ENCODE peak calls at places on chromosome 13, in eight cellular contexts. G is astrocyte, M is GM12878, D is mammary epithelial cell, C is neural progenitor cell, S is fibroblast of lung, L is hepatocyte, R is PC-3. H is an unnamed sample. For H3K4me1, the result is how much of the 10 kb centered on the place peaks cover.

GRCh38 chr13:98664047-98664446 is 87.1 kb upstream of the STK24 start:
- DNase-seq in G (peak), M (no peak), D (peak), C (no peak), S (peak), L (no peak), R (peak), H (no peak)

GRCh38 chr13:24616514-24616913 is 63.7 kb upstream of the ATP12A start:
- DNase-seq in G (no peak), M (no peak), D (no peak), C (no peak), S (no peak), L (no peak), R (no peak), H (no peak)

GRCh38 chr13:108895220-108895704 is 265.9 kb downstream of the MYO16 start:
- DNase-seq in G (peak), M (no peak), D (peak), C (peak), S (peak), L (peak), R (peak), H (no peak)

GRCh38 chr13:59492030-59492636 is 671.6 kb downstream of the DIAPH3 start:
- DNase-seq in G (no peak), M (no peak), D (no peak), C (no peak), S (peak), L (no peak), R (no peak), H (no peak)

GRCh38 chr13:68027311-68027710 is 797.2 kb upstream of the PCDH9 start:
- DNase-seq in G (no peak), M (no peak), D (no peak), C (no peak), S (no peak), L (no peak), R (no peak), H (no peak)

GRCh38 chr13:96967248-96967745 is 27.0 kb downstream of the OXGR1 start:
- DNase-seq in G (no peak), M (no peak), D (no peak), C (peak), S (no peak), L (no peak), R (peak), H (no peak)

GRCh38 chr13:63910406-63910957 is 2494.8 kb upstream of the PCDH20 start:
- DNase-seq in G (peak), M (no peak), D (no peak), C (peak), S (peak), L (peak), R (no peak), H (no peak)

GRCh38 chr13:80171096-80171495 is 169.8 kb downstream of the SPRY2 start:
- DNase-seq in G (no peak), M (no peak), D (peak), C (no peak), S (no peak), L (no peak), R (no peak), H (no peak)

GRCh38 chr13:82356667-82357066 is 1525.6 kb downstream of the SLITRK1 start:
- DNase-seq in G (no peak), M (no peak), D (no peak), C (peak), S (no peak), L (no peak), R (peak), H (no peak)

GRCh38 chr13:59641261-59641660 is 522.5 kb downstream of the DIAPH3 start:
- DNase-seq in G (no peak), M (no peak), D (no peak), C (peak), S (no peak), L (no peak), R (peak), H (no peak)

GRCh38 chr13:25770601-25771000 is 281.2 kb downstream of the SHISA2 start:
- DNase-seq in G (no peak), M (no peak), D (no peak), C (no peak), S (no peak), L (no peak), R (no peak), H (no peak)

GRCh38 chr13:99314640-99315176 is 7.5 kb upstream of the GPR183 start:
- DNase-seq in G (peak), M (no peak), D (no peak), C (no peak), S (peak), L (no peak), R (no peak), H (no peak)

GRCh38 chr13:98033277-98034247 is 80.1 kb downstream of the IPO5 start:
- DNase-seq in G (peak), M (no peak), D (peak), C (peak), S (peak), L (peak), R (peak), H (no peak)

GRCh38 chr13:31209172-31209818 is 9.5 kb downstream of the B3GLCT start:
- DNase-seq in G (peak), M (no peak), D (no peak), C (peak), S (peak), L (peak), R (no peak), H (no peak)

GRCh38 chr13:71864981-71865857 is 1.8 kb downstream of the DACH1 start:
- DNase-seq in G (peak), M (no peak), D (peak), C (peak), S (peak), L (peak), R (no peak), H (no peak)

GRCh38 chr13:94878721-94879120 is 166.4 kb upstream of the SOX21 start:
- DNase-seq in G (no peak), M (no peak), D (no peak), C (no peak), S (no peak), L (no peak), R (no peak), H (no peak)

GRCh38 chr13:100490692-100491091 is 97.9 kb downstream of the GGACT start:
- DNase-seq in G (peak), M (no peak), D (no peak), C (peak), S (peak), L (no peak), R (no peak), H (no peak)

GRCh38 chr13:94706854-94707399 is 5.4 kb downstream of the SOX21 start:
- DNase-seq in G (no peak), M (no peak), D (no peak), C (peak), S (no peak), L (no peak), R (no peak), H (no peak)

GRCh38 chr13:42990991-42991891 is 800 bp downstream of the EPSTI1 start:
- DNase-seq in G (no peak), M (no peak), D (no peak), C (no peak), S (no peak), L (no peak), R (no peak), H (no peak)

GRCh38 chr13:30870049-30870884 is 35.8 kb upstream of the MEDAG start:
- DNase-seq in G (peak), M (no peak), D (peak), C (peak), S (peak), L (peak), R (peak), H (peak)

GRCh38 chr13:98365291-98365690 is 188.2 kb upstream of the RNF113B start:
- DNase-seq in G (no peak), M (no peak), D (peak), C (no peak), S (no peak), L (no peak), R (no peak), H (no peak)

GRCh38 chr13:74886496-74886895 is 595.5 kb downstream of the TBC1D4 start:
- DNase-seq in G (peak), M (no peak), D (peak), C (no peak), S (peak), L (no peak), R (peak), H (no peak)

GRCh38 chr13:40922437-40923040 is 96.6 kb downstream of the ELF1 start:
- DNase-seq in G (no peak), M (no peak), D (no peak), C (peak), S (no peak), L (peak), R (no peak), H (no peak)

GRCh38 chr13:60182907-60183306 is 19.2 kb upstream of the DIAPH3 start:
- DNase-seq in G (no peak), M (no peak), D (no peak), C (no peak), S (no peak), L (no peak), R (no peak), H (no peak)

GRCh38 chr13:31765441-31765840 is 26.1 kb downstream of the RXFP2 start:
- DNase-seq in G (peak), M (no peak), D (peak), C (no peak), S (peak), L (no peak), R (no peak), H (no peak)

GRCh38 chr13:53901593-53901992 is 873.0 kb downstream of the OLFM4 start:
- DNase-seq in G (no peak), M (no peak), D (no peak), C (no peak), S (no peak), L (no peak), R (no peak), H (no peak)

GRCh38 chr13:29830000-29830399 is 20.4 kb downstream of the UBL3 start:
- DNase-seq in G (no peak), M (no peak), D (no peak), C (no peak), S (no peak), L (no peak), R (no peak), H (no peak)

GRCh38 chr13:113845055-113845454 is 18.8 kb downstream of the GAS6 start:
- DNase-seq in G (no peak), M (no peak), D (no peak), C (no peak), S (no peak), L (no peak), R (no peak), H (no peak)
- H3K4me1 ChIP-seq in G (under half), M (under half), D (under half), C (under half), S (under half), L (under half), R (under half), H (half or more)

DNA sequence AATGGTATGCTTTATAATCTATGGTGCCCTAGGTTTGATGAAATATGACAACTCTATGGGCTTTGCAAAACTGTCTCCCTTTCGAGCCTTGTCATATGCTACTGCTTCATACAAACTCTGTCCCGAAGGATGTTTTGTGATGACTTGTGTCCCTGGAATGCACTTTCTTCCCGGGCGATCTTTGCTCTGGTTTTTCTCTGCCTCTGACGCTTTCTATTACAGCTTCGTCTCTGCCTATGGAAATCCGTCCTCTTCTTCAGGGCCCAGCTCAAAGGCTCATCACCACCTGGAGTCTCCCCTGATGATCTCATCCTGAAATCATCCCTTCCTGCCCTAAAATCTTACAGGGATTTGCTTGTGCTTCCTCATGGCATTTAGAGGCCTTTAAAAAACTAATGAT is 191.6 kb upstream of the KL start:
- DNase-seq in G (peak), M (no peak), D (peak), C (peak), S (peak), L (peak), R (peak), H (peak)
- H3K27ac ChIP-seq in G (peak), M (no peak), D (peak), C (no peak), S (peak), L (peak), R (peak), H (peak)

GRCh38 chr13:111413407-111414187 is 93.2 kb downstream of the TEX29 start:
- DNase-seq in G (no peak), M (no peak), D (no peak), C (no peak), S (no peak), L (no peak), R (no peak), H (no peak)

GRCh38 chr13:111412251-111412650 is 91.8 kb downstream of the TEX29 start:
- DNase-seq in G (no peak), M (no peak), D (no peak), C (no peak), S (no peak), L (no peak), R (no peak), H (no peak)

GRCh38 chr13:111409413-111409812 is 89.0 kb downstream of the TEX29 start:
- DNase-seq in G (no peak), M (no peak), D (no peak), C (no peak), S (no peak), L (no peak), R (no peak), H (no peak)

GRCh38 chr13:111410232-111411021 is 90.0 kb downstream of the TEX29 start:
- DNase-seq in G (no peak), M (no peak), D (no peak), C (no peak), S (no peak), L (no peak), R (no peak), H (no peak)

GRCh38 chr13:111411186-111411858 is 90.9 kb downstream of the TEX29 start:
- DNase-seq in G (no peak), M (no peak), D (no peak), C (peak), S (no peak), L (no peak), R (no peak), H (no peak)
- TF ChIP-seq EZH2 in G (peak), M (no peak), D (peak), C (no peak), S (no peak), L (no peak), R (no peak), H (peak)

DNA sequence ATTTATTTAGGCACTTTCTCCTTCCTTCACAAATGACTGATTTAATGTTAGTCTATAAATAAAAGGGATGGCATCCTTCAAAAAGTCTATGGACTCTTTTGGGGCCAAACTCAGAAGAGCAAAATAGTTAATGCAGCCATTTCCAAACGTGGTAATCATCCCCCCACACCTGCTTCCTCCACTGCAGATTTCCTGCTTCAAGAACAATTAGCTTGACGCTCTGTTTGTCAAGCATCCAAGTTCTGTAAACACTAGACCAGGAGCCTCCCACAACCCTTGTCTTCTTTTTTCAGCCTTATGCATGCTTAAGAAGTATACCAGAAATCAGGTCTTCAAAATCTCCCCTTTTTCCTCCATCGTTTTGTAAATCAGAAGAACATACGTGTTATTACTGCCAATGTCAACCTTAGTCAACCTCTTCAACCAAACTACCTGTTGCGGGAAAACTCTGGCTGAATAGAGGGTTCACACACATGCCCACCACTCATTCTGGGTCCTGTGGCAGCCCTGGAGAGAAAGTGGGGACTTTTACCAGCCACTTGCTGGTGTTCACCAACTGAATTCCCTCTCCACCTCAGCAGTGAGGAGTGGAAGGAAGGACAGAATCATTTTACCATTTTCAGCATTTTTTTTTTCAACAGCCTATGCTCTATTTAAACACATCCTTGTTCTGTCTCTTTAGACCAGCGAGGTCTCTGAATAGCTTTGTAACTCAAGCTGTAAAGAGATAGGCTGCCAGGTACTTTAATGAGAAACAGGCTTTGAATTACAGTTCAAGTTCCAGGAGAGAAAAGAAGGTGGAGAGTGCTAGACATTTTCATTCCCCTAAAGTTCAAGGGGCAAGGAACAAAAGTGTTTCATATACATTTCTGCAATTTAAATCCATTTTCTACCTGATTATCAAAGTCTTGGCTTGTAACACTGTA is 39.1 kb downstream of the EFNB2 start:
- DNase-seq in G (no peak), M (no peak), D (no peak), C (no peak), S (peak), L (no peak), R (no peak), H (no peak)
- H3K4me1 ChIP-seq in G (under half), M (under half), D (under half), C (under half), S (under half), L (under half), R (under half), H (under half)

GRCh38 chr13:93652942-93653341 is 426.3 kb downstream of the GPC6 start:
- DNase-seq in G (no peak), M (no peak), D (no peak), C (no peak), S (no peak), L (no peak), R (no peak), H (no peak)

GRCh38 chr13:93660664-93661063 is 434.1 kb downstream of the GPC6 start:
- DNase-seq in G (no peak), M (no peak), D (no peak), C (no peak), S (no peak), L (no peak), R (no peak), H (no peak)

GRCh38 chr13:93655132-93655531 is 428.5 kb downstream of the GPC6 start:
- DNase-seq in G (no peak), M (no peak), D (no peak), C (no peak), S (no peak), L (no peak), R (no peak), H (no peak)
- H3K27ac ChIP-seq in G (no peak), M (no peak), D (no peak), C (no peak), S (no peak), L (no peak), R (no peak), H (no peak)

GRCh38 chr13:78598933-78599332 is 4.4 kb downstream of the POU4F1 start:
- DNase-seq in G (no peak), M (no peak), D (no peak), C (no peak), S (no peak), L (no peak), R (no peak), H (no peak)

GRCh38 chr13:78600317-78600899 is 2.9 kb downstream of the POU4F1 start:
- DNase-seq in G (no peak), M (no peak), D (no peak), C (peak), S (no peak), L (no peak), R (no peak), H (no peak)

GRCh38 chr13:78596701-78597550 is 6.4 kb downstream of the POU4F1 start:
- DNase-seq in G (no peak), M (no peak), D (no peak), C (peak), S (no peak), L (no peak), R (no peak), H (no peak)

GRCh38 chr13:78599911-78600310 is 3.4 kb downstream of the POU4F1 start:
- DNase-seq in G (no peak), M (no peak), D (no peak), C (no peak), S (no peak), L (no peak), R (no peak), H (no peak)

GRCh38 chr13:78598382-78598781 is 5.0 kb downstream of the POU4F1 start:
- DNase-seq in G (no peak), M (no peak), D (no peak), C (peak), S (no peak), L (no peak), R (no peak), H (no peak)
- TF ChIP-seq EZH2 in G (no peak), M (no peak), D (no peak), C (no peak), S (no peak), L (no peak), R (no peak), H (no peak)